ENCODE peak calls at places on chromosomes 16 and 17, in seven cellular contexts. Q, V, A, S, L, H and M are unnamed samples. For H3K4me1, the result is how much of the 10 kb centered on the place peaks cover.

GRCh38 chr17:32516450-32516849 is 29.7 kb downstream of the CDK5R1 start:
- DNase-seq in Q (no peak), V (no peak), A (no peak), S (no peak), L (no peak), H (no peak), M (no peak)

GRCh38 chr17:82794781-82795505 is 43.1 kb downstream of the TBCD start:
- DNase-seq in Q (no peak), V (no peak), A (no peak), S (no peak), L (no peak), H (no peak), M (no peak)

GRCh38 chr17:39208893-39209292 is 8.8 kb downstream of the RPL19 start:
- DNase-seq in Q (peak), V (no peak), A (no peak), S (no peak), L (peak), H (peak), M (no peak)

GRCh38 chr16:58084635-58085034 is 44.5 kb downstream of the CFAP20 start:
- DNase-seq in Q (no peak), V (no peak), A (no peak), S (no peak), L (no peak), H (no peak), M (no peak)

GRCh38 chr17:3843935-3844516 is 2.0 kb downstream of the NCBP3 start:
- DNase-seq in Q (no peak), V (no peak), A (peak), S (no peak), L (peak), H (peak), M (peak)

GRCh38 chr17:41695954-41696720 is 7.5 kb downstream of the EIF1 start:
- DNase-seq in Q (no peak), V (peak), A (peak), S (peak), L (peak), H (peak), M (peak)

GRCh38 chr17:13735861-13736260 is 134.1 kb upstream of the HS3ST3A1 start:
- DNase-seq in Q (no peak), V (no peak), A (no peak), S (no peak), L (no peak), H (no peak), M (no peak)

GRCh38 chr16:10897134-10897533 is 20.1 kb downstream of the CIITA start:
- DNase-seq in Q (no peak), V (no peak), A (no peak), S (no peak), L (no peak), H (no peak), M (no peak)

GRCh38 chr17:65173951-65174683 is 36.9 kb downstream of the RGS9 start:
- DNase-seq in Q (no peak), V (no peak), A (no peak), S (no peak), L (no peak), H (no peak), M (no peak)

GRCh38 chr17:49180303-49180702 is 30.1 kb downstream of the GNGT2 start:
- DNase-seq in Q (peak), V (peak), A (no peak), S (peak), L (peak), H (peak), M (peak)

GRCh38 chr17:78041401-78042179 is 83.1 kb downstream of the TNRC6C start:
- DNase-seq in Q (no peak), V (no peak), A (no peak), S (no peak), L (no peak), H (peak), M (no peak)

GRCh38 chr17:42459256-42459982 is 741 bp downstream of the ATP6V0A1 start:
- DNase-seq in Q (peak), V (peak), A (peak), S (no peak), L (no peak), H (peak), M (peak)

GRCh38 chr17:27529230-27529796 is 73.1 kb downstream of the KSR1 start:
- DNase-seq in Q (peak), V (no peak), A (no peak), S (peak), L (no peak), H (peak), M (no peak)

GRCh38 chr17:31064707-31065106 is 30.1 kb upstream of the NF1 start:
- DNase-seq in Q (no peak), V (no peak), A (peak), S (no peak), L (no peak), H (no peak), M (no peak)

GRCh38 chr17:31060814-31061550 is 33.8 kb upstream of the NF1 start:
- DNase-seq in Q (no peak), V (no peak), A (no peak), S (no peak), L (no peak), H (no peak), M (no peak)

GRCh38 chr17:31058958-31059357 is 35.8 kb upstream of the NF1 start:
- DNase-seq in Q (no peak), V (no peak), A (no peak), S (no peak), L (no peak), H (no peak), M (no peak)

GRCh38 chr17:31061678-31062077 is 33.1 kb upstream of the NF1 start:
- DNase-seq in Q (no peak), V (no peak), A (no peak), S (no peak), L (no peak), H (no peak), M (no peak)
- TF ChIP-seq CTCF in Q (no peak), V (no peak), A (no peak), S (no peak), L (no peak), H (no peak), M (no peak)

DNA sequence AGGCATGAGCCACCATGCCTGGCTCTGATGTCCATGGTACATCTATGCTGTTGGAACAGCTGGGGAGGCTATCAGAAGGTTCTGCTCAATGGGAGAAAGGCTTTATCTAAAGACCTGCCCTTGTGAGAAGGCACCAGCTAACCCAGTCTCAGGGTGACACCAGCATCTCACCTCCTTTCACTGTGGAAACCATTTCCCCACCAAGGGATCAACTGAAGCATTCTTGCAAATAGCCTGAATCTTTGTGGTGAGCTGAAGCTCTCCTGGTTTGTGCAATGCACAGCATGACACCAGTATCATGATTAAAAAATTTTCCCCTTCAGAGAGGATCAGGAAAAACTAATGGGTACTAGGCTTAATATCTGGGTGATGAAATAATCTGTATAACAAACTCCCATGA is 5.1 kb downstream of the CCL18 start:
- DNase-seq in Q (no peak), V (no peak), A (no peak), S (no peak), L (no peak), H (no peak), M (no peak)
- H3K4me1 ChIP-seq in Q (under half), V (under half), A (under half), S (under half), L (under half), H (under half), M (under half)

DNA sequence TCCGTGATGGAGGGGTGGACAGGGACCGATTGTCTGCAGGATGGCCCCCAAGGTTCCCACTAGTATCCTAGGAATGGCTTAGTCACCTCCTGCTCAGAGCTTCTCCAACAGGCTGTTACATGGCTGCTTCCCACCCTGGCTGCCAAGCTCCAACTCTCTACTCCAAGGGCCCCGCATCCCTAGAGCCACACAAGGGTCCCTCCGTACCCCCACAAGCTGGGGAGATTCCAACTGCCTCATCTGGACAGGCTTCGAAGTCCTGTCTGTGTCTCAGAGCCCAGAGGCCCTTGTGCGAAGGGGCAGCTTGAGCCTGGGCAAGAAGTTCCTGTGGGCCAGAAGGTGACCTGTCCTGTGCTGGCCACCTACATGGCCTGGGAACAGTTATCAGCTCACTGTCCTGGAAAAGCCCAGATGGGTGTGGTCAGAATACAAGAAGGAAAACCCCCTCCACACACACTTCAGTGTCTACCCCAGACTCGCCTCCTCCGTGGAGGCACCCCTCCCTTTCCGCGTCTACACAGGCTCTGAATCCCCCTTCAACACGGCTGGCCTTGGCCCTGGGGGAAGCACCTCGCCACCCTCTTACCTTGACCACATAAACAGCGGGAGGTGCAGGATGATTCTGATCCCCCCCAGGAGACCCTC is 586 bp downstream of the MEAK7 start:
- DNase-seq in Q (peak), V (no peak), A (peak), S (no peak), L (no peak), H (no peak), M (peak)
- H3K27ac ChIP-seq in Q (peak), V (peak), A (peak), S (peak), L (peak), H (peak), M (peak)

DNA sequence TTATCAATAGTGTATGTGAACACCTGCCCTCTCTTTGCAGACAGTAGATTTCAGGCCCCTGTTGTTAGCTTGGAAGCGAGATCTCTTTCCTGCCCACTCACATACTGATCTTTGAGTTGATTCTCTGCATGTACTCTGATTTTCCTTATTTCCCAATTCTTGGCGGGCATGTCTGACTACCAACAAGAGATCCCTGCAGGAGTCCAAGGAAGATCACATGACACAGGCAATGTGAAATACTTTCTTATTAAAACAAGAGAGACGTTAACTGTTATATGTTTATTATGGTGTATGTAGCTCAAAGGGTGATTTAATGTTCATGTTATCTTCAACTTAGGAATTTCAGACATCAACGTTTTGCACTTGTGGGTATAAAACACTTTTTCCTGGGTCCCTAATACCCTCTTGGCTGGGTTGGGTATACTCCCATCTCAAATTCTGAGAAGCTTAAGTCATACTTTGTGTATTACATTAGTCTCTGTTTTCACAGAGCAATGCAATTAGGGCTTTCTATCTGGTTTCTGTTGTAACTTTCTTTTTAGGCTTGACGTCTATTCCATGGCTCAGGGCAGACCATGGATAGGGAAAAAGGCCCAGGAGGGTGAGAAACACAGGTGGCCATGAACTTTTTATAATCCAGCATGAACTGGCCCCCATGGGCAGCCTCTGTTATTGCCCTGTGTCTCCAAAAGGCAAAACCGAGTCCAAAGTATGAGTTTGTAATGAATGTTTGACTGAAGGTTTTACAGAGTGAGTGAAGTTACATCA is 32.2 kb downstream of the HSD17B2 start:
- DNase-seq in Q (no peak), V (no peak), A (no peak), S (no peak), L (no peak), H (no peak), M (no peak)
- TF ChIP-seq CTCF in Q (no peak), V (no peak), A (no peak), S (no peak), L (no peak), H (no peak), M (no peak)

GRCh38 chr17:34248807-34249496 is 6.1 kb upstream of the CCL2 start:
- DNase-seq in Q (no peak), V (no peak), A (no peak), S (no peak), L (no peak), H (no peak), M (no peak)

GRCh38 chr17:34252138-34252889 is 2.8 kb upstream of the CCL2 start:
- DNase-seq in Q (peak), V (peak), A (no peak), S (peak), L (no peak), H (peak), M (peak)

GRCh38 chr17:34251186-34251585 is 3.9 kb upstream of the CCL2 start:
- DNase-seq in Q (no peak), V (no peak), A (no peak), S (no peak), L (no peak), H (no peak), M (no peak)

GRCh38 chr17:34246872-34247271 is 8.2 kb upstream of the CCL2 start:
- DNase-seq in Q (no peak), V (no peak), A (no peak), S (no peak), L (no peak), H (no peak), M (no peak)

DNA sequence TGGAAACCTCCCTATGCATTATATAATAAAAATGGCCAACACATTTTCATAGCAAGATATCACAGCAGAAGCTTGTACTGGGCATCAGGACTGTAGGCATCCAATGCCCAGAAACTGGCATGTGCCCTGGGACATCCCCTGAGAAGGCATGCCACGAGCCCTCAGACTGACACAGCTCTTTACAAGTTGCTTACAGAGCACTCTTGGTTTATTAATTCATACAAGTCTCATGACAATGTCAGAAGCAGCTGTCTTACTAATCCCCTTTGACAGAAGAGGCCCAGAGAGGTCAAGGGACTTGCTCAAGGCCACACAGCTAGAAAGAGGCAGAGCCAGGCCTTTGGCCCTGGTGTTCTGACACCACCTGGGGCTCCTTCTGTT is 5.6 kb upstream of the CCL2 start:
- DNase-seq in Q (no peak), V (no peak), A (no peak), S (no peak), L (no peak), H (no peak), M (no peak)
- H3K4me1 ChIP-seq in Q (half or more), V (under half), A (under half), S (under half), L (under half), H (under half), M (under half)

GRCh38 chr16:66917741-66918140 is 944 bp downstream of the CDH16 start:
- DNase-seq in Q (no peak), V (no peak), A (no peak), S (no peak), L (no peak), H (no peak), M (no peak)

GRCh38 chr16:66920924-66921680 is 2.4 kb upstream of the CDH16 start:
- DNase-seq in Q (no peak), V (peak), A (no peak), S (no peak), L (no peak), H (no peak), M (no peak)

GRCh38 chr16:66919569-66920472 is 1.1 kb upstream of the CDH16 start:
- DNase-seq in Q (no peak), V (peak), A (no peak), S (no peak), L (no peak), H (no peak), M (no peak)

GRCh38 chr16:66918355-66918754 is 330 bp downstream of the CDH16 start:
- DNase-seq in Q (no peak), V (no peak), A (no peak), S (no peak), L (no peak), H (no peak), M (no peak)

GRCh38 chr16:66918803-66919568 is at the start of gene CDH16:
- DNase-seq in Q (no peak), V (no peak), A (no peak), S (no peak), L (no peak), H (no peak), M (peak)
- H3K27ac ChIP-seq in Q (no peak), V (peak), A (no peak), S (no peak), L (no peak), H (no peak), M (no peak)

GRCh38 chr17:40500709-40501108 is 714 bp downstream of the TNS4 start:
- DNase-seq in Q (no peak), V (no peak), A (no peak), S (no peak), L (no peak), H (no peak), M (no peak)

GRCh38 chr17:40501499-40501911 is at the start of gene TNS4:
- DNase-seq in Q (no peak), V (no peak), A (peak), S (no peak), L (no peak), H (no peak), M (no peak)

GRCh38 chr17:40500190-40500589 is 1.2 kb downstream of the TNS4 start:
- DNase-seq in Q (no peak), V (no peak), A (no peak), S (no peak), L (no peak), H (no peak), M (no peak)

GRCh38 chr17:40498281-40499084 is 2.9 kb downstream of the TNS4 start:
- DNase-seq in Q (no peak), V (no peak), A (no peak), S (no peak), L (no peak), H (no peak), M (no peak)

GRCh38 chr17:40499551-40500189 is 1.8 kb downstream of the TNS4 start:
- DNase-seq in Q (peak), V (peak), A (peak), S (peak), L (no peak), H (peak), M (peak)
- TF ChIP-seq CTCF in Q (no peak), V (no peak), A (no peak), S (no peak), L (no peak), H (no peak), M (no peak)